ENCODE peak calls at places on chromosomes 6 and 20, in eight cellular contexts. W is CD4-positive, alpha-beta T cell; G is AG04450; M is CD14-positive monocyte; P is fibroblast of the aortic adventitia; D is tibial nerve; E is NB4; Z is WTC11. X is an unnamed sample.
A peak's percentile ranks its signal among the peaks of the same experiment; 100 is the strongest.

GRCh38 chr6:110876170-110876773 is 1.7 kb downstream of the AMD1 start:
- DNase-seq in W (peak; percentile 60), G (peak; percentile 72), M (peak; percentile 91), P (peak; percentile 92), D (peak; percentile 83), E (peak; percentile 91), Z (peak; percentile 84), X (peak; percentile 65)

GRCh38 chr6:116450769-116451740 is 10.1 kb upstream of the CALHM6 start:
- DNase-seq in W (no peak), G (no peak), M (no peak), P (no peak), D (no peak), E (peak; percentile 89), Z (peak; percentile 20), X (no peak)

GRCh38 chr6:35142578-35142977 is 1.4 kb upstream of the TCP11 start:
- DNase-seq in W (no peak), G (no peak), M (no peak), P (peak; percentile 19), D (no peak), E (peak; percentile 72), Z (no peak), X (no peak)

GRCh38 chr6:26398555-26398954 is 3.5 kb upstream of the BTN3A1 start:
- DNase-seq in W (no peak), G (no peak), M (no peak), P (no peak), D (no peak), E (no peak), Z (no peak), X (no peak)

GRCh38 chr20:37904845-37905244 is 1.9 kb downstream of the VSTM2L start:
- DNase-seq in W (no peak), G (no peak), M (no peak), P (no peak), D (no peak), E (no peak), Z (no peak), X (no peak)

GRCh38 chr20:47730744-47731143 is 54.5 kb downstream of the SULF2 start:
- DNase-seq in W (no peak), G (no peak), M (no peak), P (no peak), D (no peak), E (no peak), Z (no peak), X (no peak)

GRCh38 chr6:39823187-39823815 is 31.1 kb downstream of the DAAM2 start:
- DNase-seq in W (no peak), G (no peak), M (no peak), P (no peak), D (peak; percentile 60), E (no peak), Z (no peak), X (no peak)

GRCh38 chr6:7624781-7625710 is 35.0 kb downstream of the SNRNP48 start:
- DNase-seq in W (no peak), G (no peak), M (no peak), P (no peak), D (no peak), E (peak; percentile 67), Z (no peak), X (no peak)

GRCh38 chr20:3067139-3068009 is 4.0 kb upstream of the OXT start:
- DNase-seq in W (no peak), G (no peak), M (no peak), P (no peak), D (no peak), E (no peak), Z (no peak), X (no peak)

GRCh38 chr6:131680868-131681267 is 20.3 kb downstream of the OR2A4 start:
- DNase-seq in W (no peak), G (no peak), M (no peak), P (no peak), D (no peak), E (no peak), Z (no peak), X (no peak)

GRCh38 chr20:41387433-41387832 is 20.8 kb upstream of the EMILIN3 start:
- DNase-seq in W (no peak), G (no peak), M (no peak), P (no peak), D (no peak), E (no peak), Z (peak; percentile 60), X (no peak)

GRCh38 chr20:4062721-4063606 is 47.6 kb upstream of the RNF24 start:
- DNase-seq in W (no peak), G (no peak), M (no peak), P (no peak), D (no peak), E (no peak), Z (no peak), X (no peak)

GRCh38 chr20:49635171-49635570 is 67.2 kb upstream of the PTGIS start:
- DNase-seq in W (no peak), G (no peak), M (no peak), P (no peak), D (peak; percentile 43), E (no peak), Z (no peak), X (no peak)

GRCh38 chr6:45371924-45372582 is 5.7 kb downstream of the SUPT3H start:
- DNase-seq in W (no peak), G (no peak), M (no peak), P (peak; percentile 11), D (no peak), E (peak; percentile 43), Z (no peak), X (no peak)

GRCh38 chr6:36285187-36285612 is 15.3 kb downstream of the PNPLA1 start:
- DNase-seq in W (no peak), G (no peak), M (no peak), P (no peak), D (no peak), E (no peak), Z (peak; percentile 69), X (no peak)

GRCh38 chr6:122571888-122572287 is 38.3 kb upstream of the PKIB start:
- DNase-seq in W (no peak), G (no peak), M (no peak), P (no peak), D (no peak), E (no peak), Z (no peak), X (no peak)

GRCh38 chr6:43927525-43928210 is 157.7 kb downstream of the VEGFA start:
- DNase-seq in W (no peak), G (no peak), M (peak; percentile 77), P (no peak), D (no peak), E (peak; percentile 72), Z (no peak), X (no peak)
- TF ChIP-seq CTCF in W (no peak), G (peak; percentile 6), M (peak; percentile 9), P (peak; percentile 15), D (no peak), E (no peak), Z (no peak), X (no peak)

DNA sequence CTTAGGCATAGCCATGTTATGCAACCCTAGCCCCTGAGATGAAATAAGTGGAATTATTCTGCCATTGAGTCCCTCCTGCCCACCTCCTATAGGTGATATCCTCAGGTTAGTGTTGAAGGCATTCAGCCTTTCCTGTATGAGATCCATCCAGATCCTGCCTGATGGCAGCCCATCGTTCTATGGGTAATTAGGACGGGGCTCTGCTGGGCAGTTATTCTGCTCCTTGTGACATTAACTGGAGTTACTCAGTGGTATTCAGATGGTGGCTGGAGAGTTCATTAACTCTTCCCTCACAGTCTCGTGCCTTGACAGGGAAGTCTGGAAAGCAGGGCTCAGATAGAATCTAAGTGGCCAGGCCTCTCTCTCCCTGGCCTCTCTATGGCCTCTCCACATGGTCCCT is 9.3 kb upstream of the GMDS start:
- DNase-seq in W (no peak), G (no peak), M (no peak), P (no peak), D (no peak), E (no peak), Z (no peak), X (no peak)
- TF ChIP-seq CTCF in W (no peak), G (no peak), M (no peak), P (no peak), D (no peak), E (no peak), Z (no peak), X (no peak)

GRCh38 chr20:56945057-56945456 is 316.0 kb downstream of the TFAP2C start:
- DNase-seq in W (no peak), G (no peak), M (no peak), P (no peak), D (no peak), E (peak; percentile 27), Z (no peak), X (no peak)
- TF ChIP-seq CTCF in W (no peak), G (no peak), M (no peak), P (no peak), D (no peak), E (no peak), Z (no peak), X (no peak)

GRCh38 chr6:2697291-2697690 is 53.4 kb downstream of the MYLK4 start:
- DNase-seq in W (no peak), G (no peak), M (no peak), P (no peak), D (no peak), E (no peak), Z (peak; percentile 20), X (no peak)

GRCh38 chr6:2693191-2693590 is 57.5 kb downstream of the MYLK4 start:
- DNase-seq in W (no peak), G (no peak), M (no peak), P (no peak), D (no peak), E (no peak), Z (no peak), X (no peak)

DNA sequence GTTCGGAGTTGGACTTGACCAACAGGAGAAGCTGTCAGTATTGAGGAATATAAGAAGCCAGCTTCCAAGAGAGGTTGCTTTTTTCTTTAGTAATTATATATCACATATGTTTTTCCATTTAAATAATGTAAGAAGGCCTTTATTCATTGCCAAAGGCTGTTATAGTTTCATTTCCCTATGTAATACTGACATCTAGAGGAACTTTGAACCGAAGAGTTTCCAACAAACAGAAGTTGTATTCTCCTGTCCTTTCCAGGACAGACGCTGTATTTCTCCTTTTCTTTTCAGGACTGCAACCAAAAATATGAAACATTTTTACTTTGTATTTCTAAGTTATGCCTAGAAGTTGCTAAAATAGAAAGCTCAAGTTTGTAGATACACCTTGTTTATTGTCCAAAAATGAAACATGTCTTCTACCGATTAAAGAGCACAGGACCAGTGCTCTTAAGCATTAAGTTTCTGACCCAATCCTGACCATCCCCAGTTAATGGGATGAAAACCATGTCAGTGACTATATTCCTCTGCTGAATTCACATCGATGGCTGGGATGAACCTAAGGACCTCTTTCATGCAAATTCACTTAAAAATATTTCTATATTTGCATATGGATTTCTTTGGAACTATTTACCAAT is 55.1 kb downstream of the MYLK4 start:
- DNase-seq in W (no peak), G (peak; percentile 7), M (no peak), P (peak; percentile 70), D (no peak), E (peak; percentile 66), Z (no peak), X (no peak)
- TF ChIP-seq CTCF in W (no peak), G (peak; percentile 48), M (peak; percentile 58), P (peak; percentile 42), D (peak; percentile 26), E (peak; percentile 8), Z (no peak), X (no peak)

X was measured in omental fat pad.